ENCODE peak calls at places on chromosomes 6 and 20, in six cellular contexts. T, V, K, W, B and N are unnamed samples. For H3K36me3, the result is how much of the 10 kb centered on the place peaks cover.

GRCh38 chr6:35243386-35243958 is 16.1 kb upstream of the ZNF76 start:
- DNase-seq in T (no peak), V (no peak), K (no peak), W (no peak), B (no peak), N (no peak)

GRCh38 chr6:164378330-164378729 is 931.1 kb downstream of the C6orf118 start:
- DNase-seq in T (no peak), V (peak), K (no peak), W (no peak), B (no peak), N (no peak)

GRCh38 chr20:13799974-13800373 is 15.1 kb downstream of the NDUFAF5 start:
- DNase-seq in T (no peak), V (no peak), K (no peak), W (no peak), B (no peak), N (no peak)

GRCh38 chr20:46056970-46057855 is 28.2 kb downstream of the SLC12A5 start:
- DNase-seq in T (peak), V (no peak), K (peak), W (peak), B (peak), N (no peak)

GRCh38 chr6:166931426-166931970 is 24.9 kb downstream of the RNASET2 start:
- DNase-seq in T (no peak), V (no peak), K (no peak), W (no peak), B (no peak), N (no peak)

GRCh38 chr6:25963426-25964123 is 973 bp downstream of the TRIM38 start:
- DNase-seq in T (no peak), V (no peak), K (no peak), W (no peak), B (no peak), N (no peak)

GRCh38 chr6:27608916-27609883 is 136.3 kb upstream of the ZNF184 start:
- DNase-seq in T (peak), V (peak), K (no peak), W (no peak), B (no peak), N (no peak)

GRCh38 chr6:140879861-140880260 is 1252.9 kb upstream of the GJE1 start:
- DNase-seq in T (no peak), V (no peak), K (no peak), W (no peak), B (no peak), N (no peak)

GRCh38 chr6:1767481-1768246 is 157.9 kb downstream of the FOXC1 start:
- DNase-seq in T (no peak), V (peak), K (no peak), W (no peak), B (no peak), N (no peak)

GRCh38 chr20:58980711-58981563 is at the start of gene NELFCD:
- DNase-seq in T (peak), V (peak), K (peak), W (peak), B (peak), N (no peak)

GRCh38 chr6:11275598-11275997 is 43.1 kb upstream of the NEDD9 start:
- DNase-seq in T (no peak), V (no peak), K (no peak), W (no peak), B (no peak), N (no peak)

GRCh38 chr6:11241793-11242201 is 9.3 kb upstream of the NEDD9 start:
- DNase-seq in T (peak), V (no peak), K (peak), W (peak), B (no peak), N (peak)

GRCh38 chr6:83867527-83868161 is 8.2 kb downstream of the CYB5R4 start:
- DNase-seq in T (peak), V (peak), K (no peak), W (peak), B (no peak), N (peak)

GRCh38 chr6:166813461-166813860 is 142.9 kb downstream of the RNASET2 start:
- DNase-seq in T (no peak), V (peak), K (no peak), W (no peak), B (no peak), N (no peak)

GRCh38 chr6:41204156-41204555 is 3.2 kb upstream of the TREML2 start:
- DNase-seq in T (no peak), V (no peak), K (no peak), W (no peak), B (no peak), N (no peak)

DNA sequence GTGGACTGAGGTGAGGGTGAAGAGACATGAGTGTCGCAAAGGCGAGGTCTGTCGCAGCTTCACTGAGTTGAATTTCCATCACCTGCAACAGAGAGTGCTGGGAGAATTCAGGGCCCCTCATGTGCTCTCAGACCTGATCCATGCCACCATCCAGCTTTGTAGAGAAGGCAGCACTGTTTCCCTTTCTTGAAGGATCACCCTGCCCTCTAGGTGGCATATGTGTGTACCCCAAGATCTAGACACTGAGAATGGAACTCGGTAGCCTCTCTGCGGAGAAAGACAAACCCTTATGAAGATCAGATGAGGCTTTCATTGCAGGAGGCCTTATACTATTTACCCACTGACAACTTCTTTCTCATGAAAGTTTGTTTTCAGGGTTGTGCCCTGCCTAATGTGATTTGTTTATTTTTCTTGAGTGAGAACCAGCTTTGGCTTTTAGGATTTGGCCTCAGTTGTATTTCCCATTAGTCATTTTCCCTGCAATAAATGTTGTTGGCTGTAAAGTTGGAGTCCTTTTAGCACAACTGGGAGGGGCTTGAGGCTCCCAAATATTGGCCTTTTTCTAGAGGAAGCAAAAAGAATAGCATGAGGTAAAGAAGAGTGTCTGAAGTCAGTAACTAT is 811.3 kb downstream of the DHX35 start:
- DNase-seq in T (no peak), V (no peak), K (no peak), W (no peak), B (no peak), N (no peak)
- H3K36me3 ChIP-seq in T (under half), V (under half), K (under half), W (under half), B (under half), N (under half)

DNA sequence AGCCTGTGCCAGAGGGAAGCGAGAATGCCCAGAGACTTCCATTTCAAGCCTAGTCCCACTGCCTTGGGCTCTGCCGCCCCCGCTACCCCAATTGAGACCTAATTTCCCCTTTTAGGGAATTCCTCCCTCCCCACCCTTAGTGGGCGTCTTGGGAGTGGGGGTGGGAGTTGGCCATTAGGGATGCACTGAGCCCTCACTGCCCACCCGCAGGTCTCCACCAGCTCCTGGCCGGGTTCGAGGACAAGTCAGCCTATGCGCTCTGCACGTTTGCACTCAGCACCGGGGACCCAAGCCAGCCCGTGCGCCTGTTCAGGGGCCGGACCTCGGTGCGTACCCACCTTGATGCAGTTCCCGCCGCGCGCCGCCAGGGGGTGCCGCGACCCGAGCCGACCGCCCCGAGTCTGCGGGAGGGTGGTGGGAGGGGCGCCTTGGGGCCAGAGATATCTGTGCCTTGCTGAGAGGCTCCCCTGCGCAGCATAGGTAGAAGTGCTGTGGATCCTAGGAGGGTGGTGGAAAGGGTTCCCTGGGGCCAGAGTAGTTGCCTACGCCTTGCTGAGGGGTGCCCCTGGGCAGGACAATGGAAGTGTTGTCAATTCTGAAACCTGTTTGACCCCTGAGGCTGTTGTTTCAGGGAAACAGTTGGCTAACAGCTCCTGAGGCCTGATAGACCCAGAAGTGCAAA is 9.2 kb downstream of the ITPA start:
- DNase-seq in T (peak), V (peak), K (peak), W (peak), B (peak), N (no peak)
- H3K36me3 ChIP-seq in T (under half), V (under half), K (under half), W (under half), B (under half), N (under half)

DNA sequence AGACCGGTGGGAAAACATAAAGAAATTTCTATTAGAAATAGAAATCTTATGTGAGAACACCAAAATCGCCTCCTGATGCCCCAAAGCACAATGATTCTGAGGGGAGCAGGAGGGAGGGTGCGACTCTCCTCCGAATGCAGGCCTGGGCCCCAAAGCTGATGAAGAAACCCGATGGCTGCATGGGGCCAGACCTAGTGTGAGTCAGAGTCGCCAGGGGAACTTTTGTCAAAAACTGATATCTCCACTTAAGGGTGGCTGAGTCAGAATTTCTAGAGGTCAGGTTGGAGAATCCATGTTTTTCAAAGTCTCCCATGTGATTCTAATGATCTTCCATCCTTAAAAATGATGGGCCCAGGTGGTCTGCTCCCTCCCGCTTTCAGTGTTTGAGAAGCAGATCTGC is 172.8 kb downstream of the BACH2 start:
- DNase-seq in T (no peak), V (no peak), K (no peak), W (no peak), B (no peak), N (no peak)
- H3K36me3 ChIP-seq in T (under half), V (under half), K (under half), W (under half), B (under half), N (under half)

DNA sequence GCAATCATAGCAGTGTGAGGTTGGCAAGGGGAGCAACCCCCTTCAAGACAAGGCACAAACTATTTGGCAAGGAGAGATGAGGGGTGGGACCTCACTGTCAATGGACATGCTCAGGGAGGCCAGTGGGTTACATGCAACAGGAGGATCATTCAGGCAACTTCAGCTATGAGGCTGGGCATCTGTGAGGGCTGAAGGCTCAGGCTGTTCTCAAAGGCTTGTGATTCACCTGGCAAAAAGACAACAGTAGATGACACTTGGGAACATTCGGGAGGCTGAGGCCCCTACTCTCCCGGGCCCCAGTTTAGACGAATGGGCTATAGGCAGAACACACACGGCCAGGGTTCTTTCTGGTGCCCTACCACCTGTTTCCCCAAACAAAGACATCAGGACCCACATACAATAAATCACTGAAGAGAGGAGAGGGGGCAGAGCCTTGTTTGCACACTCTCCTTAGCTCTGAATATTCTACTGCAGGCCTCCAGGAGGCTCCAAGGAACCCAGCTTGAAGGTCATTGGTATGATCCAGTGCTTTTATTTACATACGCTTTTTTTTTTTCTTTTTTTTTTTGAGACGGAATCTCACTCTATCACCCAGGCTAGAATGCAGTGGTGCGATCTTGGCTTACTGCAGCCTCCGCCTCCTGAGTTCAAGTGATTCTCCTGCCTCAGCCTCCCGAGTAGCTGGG is 7.9 kb downstream of the TUBB start:
- DNase-seq in T (no peak), V (no peak), K (no peak), W (no peak), B (no peak), N (no peak)
- H3K36me3 ChIP-seq in T (under half), V (half or more), K (under half), W (under half), B (under half), N (half or more)

GRCh38 chr20:37207176-37207575 is 27.8 kb upstream of the MROH8 start:
- DNase-seq in T (no peak), V (no peak), K (no peak), W (no peak), B (no peak), N (no peak)
- H3K36me3 ChIP-seq in T (under half), V (half or more), K (under half), W (under half), B (under half), N (half or more)

DNA sequence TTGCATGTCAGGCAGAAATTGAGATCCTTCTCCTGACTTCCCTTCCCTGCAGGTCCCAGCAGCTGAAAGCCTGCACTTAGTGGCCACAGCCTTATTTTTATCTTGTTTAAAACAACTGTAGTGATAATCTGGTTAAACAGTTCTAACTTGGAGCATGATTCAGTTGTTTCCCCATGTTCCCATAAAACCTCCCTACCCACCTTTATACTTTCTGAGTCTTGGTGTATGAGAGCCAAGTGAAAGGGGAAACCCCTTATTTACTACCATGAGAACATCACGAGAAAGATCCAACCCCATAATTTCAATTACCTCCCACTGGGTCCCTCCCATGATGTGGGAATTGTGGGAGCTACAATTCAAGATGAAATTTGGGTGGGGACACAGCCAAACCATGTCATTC is 195.3 kb downstream of the SLC16A10 start:
- DNase-seq in T (no peak), V (no peak), K (no peak), W (no peak), B (no peak), N (no peak)
- H3K36me3 ChIP-seq in T (under half), V (under half), K (under half), W (under half), B (under half), N (under half)

GRCh38 chr6:45436544-45437440 is 59.1 kb upstream of the SUPT3H start:
- DNase-seq in T (no peak), V (no peak), K (no peak), W (no peak), B (no peak), N (no peak)

GRCh38 chr6:45439459-45439858 is 61.7 kb upstream of the SUPT3H start:
- DNase-seq in T (no peak), V (no peak), K (no peak), W (no peak), B (no peak), N (no peak)

GRCh38 chr6:45438849-45439406 is 61.2 kb upstream of the SUPT3H start:
- DNase-seq in T (no peak), V (no peak), K (no peak), W (no peak), B (no peak), N (no peak)

GRCh38 chr6:45437441-45437820 is 59.7 kb upstream of the SUPT3H start:
- DNase-seq in T (no peak), V (no peak), K (no peak), W (no peak), B (no peak), N (no peak)

DNA sequence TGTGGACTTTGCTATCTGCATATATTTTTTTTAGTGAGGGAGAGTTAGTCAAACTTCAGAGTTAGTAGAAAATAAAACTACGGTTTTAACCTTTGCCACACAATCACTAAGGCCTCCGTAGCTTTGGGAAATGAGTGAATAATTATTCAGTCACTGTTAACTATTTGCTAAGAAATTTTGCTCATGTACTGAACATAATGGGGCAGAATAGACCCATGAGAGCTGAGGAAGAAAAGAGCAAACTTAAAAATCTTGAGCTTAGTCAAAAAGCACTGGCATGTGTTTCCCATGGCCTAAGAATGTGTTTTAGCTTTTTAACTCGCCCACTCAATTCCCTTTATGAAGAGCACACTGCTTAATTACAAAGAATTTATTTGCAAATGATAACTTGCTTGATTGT is 60.4 kb upstream of the SUPT3H start:
- DNase-seq in T (no peak), V (no peak), K (no peak), W (no peak), B (no peak), N (no peak)
- H3K36me3 ChIP-seq in T (under half), V (under half), K (under half), W (under half), B (under half), N (under half)

DNA sequence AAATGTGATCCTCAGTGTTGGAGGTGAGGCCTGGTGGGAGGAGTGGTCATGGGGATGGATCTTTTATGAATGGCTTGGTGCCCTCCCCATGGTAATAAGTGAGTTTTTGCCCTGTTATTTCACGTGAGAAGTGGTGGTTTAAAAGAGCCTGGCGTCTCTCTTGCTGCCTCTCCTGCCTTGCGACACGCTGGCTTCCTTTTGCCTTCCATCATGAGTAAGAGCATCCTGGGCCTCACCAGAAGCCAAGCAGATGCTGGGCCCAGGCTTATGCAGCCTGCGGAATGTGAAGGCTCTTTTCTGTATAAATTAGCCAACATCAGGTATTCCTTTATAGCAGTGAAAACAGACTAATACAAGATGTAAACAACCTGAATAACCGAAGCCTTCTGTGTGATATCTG is 27.6 kb downstream of the VTA1 start:
- DNase-seq in T (no peak), V (no peak), K (no peak), W (no peak), B (no peak), N (no peak)
- H3K36me3 ChIP-seq in T (under half), V (under half), K (under half), W (under half), B (under half), N (under half)

DNA sequence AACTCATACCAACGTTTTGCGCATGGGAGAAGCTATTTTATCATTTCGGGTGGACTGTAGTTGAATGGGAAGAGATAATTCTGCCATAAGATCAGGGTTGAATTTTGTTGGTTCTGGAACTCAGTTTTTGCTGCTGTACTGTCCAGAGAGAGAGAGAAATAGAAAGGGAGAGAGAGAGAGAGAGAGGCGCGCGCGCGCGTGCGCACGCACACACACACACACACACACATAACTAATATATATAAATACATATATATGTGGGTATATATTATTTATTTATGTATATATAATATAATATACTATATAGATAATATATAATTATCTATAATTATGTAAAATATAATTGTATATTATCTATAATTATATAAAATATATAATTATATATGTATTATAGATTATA is 21.9 kb downstream of the ATRN start:
- DNase-seq in T (no peak), V (no peak), K (no peak), W (no peak), B (no peak), N (no peak)
- H3K36me3 ChIP-seq in T (under half), V (under half), K (under half), W (under half), B (under half), N (under half)

GRCh38 chr6:137877113-137877512 is 10.1 kb downstream of the TNFAIP3 start:
- DNase-seq in T (no peak), V (no peak), K (no peak), W (no peak), B (no peak), N (no peak)
- H3K36me3 ChIP-seq in T (under half), V (under half), K (under half), W (under half), B (under half), N (half or more)